ENCODE peak calls at places on chromosomes 13 and 19, in six cellular contexts. C is A549, Q is HepG2, A is GM12878, M is endothelial cell of umbilical vein, W is K562. V is an unnamed sample.

GRCh38 chr19:35088514-35088913 is 27.1 kb upstream of the FXYD3 start:
- DNase-seq in C (peak), Q (no peak), A (no peak), M (no peak), W (no peak), V (peak)

GRCh38 chr13:31444266-31444862 is 244.6 kb downstream of the B3GLCT start:
- DNase-seq in C (no peak), Q (no peak), A (no peak), M (no peak), W (no peak), V (no peak)

GRCh38 chr13:114089751-114090400 is 42.5 kb downstream of the RASA3 start:
- DNase-seq in C (no peak), Q (no peak), A (no peak), M (no peak), W (no peak), V (no peak)

GRCh38 chr19:13441810-13442512 is 64.3 kb downstream of the CACNA1A start:
- DNase-seq in C (no peak), Q (peak), A (no peak), M (peak), W (peak), V (peak)

GRCh38 chr19:2970201-2970838 is 7.0 kb upstream of the TLE6 start:
- DNase-seq in C (no peak), Q (no peak), A (no peak), M (no peak), W (no peak), V (no peak)

GRCh38 chr13:78976696-78977095 is 317.7 kb upstream of the OBI1 start:
- DNase-seq in C (no peak), Q (no peak), A (no peak), M (no peak), W (no peak), V (no peak)

GRCh38 chr13:98405107-98405571 is 171.8 kb downstream of the STK24 start:
- DNase-seq in C (no peak), Q (no peak), A (no peak), M (no peak), W (peak), V (no peak)

GRCh38 chr19:15293751-15294505 is 38.4 kb downstream of the BRD4 start:
- DNase-seq in C (no peak), Q (no peak), A (no peak), M (no peak), W (no peak), V (no peak)

GRCh38 chr19:690203-690602 is 5.0 kb downstream of the PRSS57 start:
- DNase-seq in C (no peak), Q (no peak), A (no peak), M (no peak), W (no peak), V (no peak)

GRCh38 chr13:107847406-107847805 is 367.9 kb downstream of the LIG4 start:
- DNase-seq in C (no peak), Q (no peak), A (no peak), M (no peak), W (no peak), V (no peak)

GRCh38 chr13:47399599-47399998 is 502.7 kb upstream of the HTR2A start:
- DNase-seq in C (no peak), Q (no peak), A (no peak), M (no peak), W (no peak), V (no peak)

GRCh38 chr19:55005684-55006488 is 32.2 kb downstream of the GP6 start:
- DNase-seq in C (peak), Q (peak), A (peak), M (no peak), W (peak), V (peak)

GRCh38 chr13:32121316-32121715 is 89.7 kb downstream of the FRY start:
- DNase-seq in C (no peak), Q (no peak), A (no peak), M (no peak), W (no peak), V (no peak)

GRCh38 chr13:41554626-41555386 is 97.5 kb downstream of the RGCC start:
- DNase-seq in C (no peak), Q (no peak), A (peak), M (no peak), W (no peak), V (no peak)

GRCh38 chr13:28493740-28494536 is 990 bp downstream of the FLT1 start:
- DNase-seq in C (no peak), Q (no peak), A (no peak), M (no peak), W (no peak), V (no peak)

GRCh38 chr19:8569066-8569761 is 8.0 kb downstream of the MYO1F start:
- DNase-seq in C (peak), Q (no peak), A (peak), M (no peak), W (peak), V (peak)

GRCh38 chr19:13060233-13060963 is 42.3 kb downstream of the LYL1 start:
- DNase-seq in C (no peak), Q (peak), A (no peak), M (no peak), W (no peak), V (peak)

GRCh38 chr13:101941095-101941777 is 460.6 kb downstream of the FGF14 start:
- DNase-seq in C (no peak), Q (no peak), A (no peak), M (no peak), W (no peak), V (peak)

GRCh38 chr13:30224732-30225131 is 82.6 kb downstream of the KATNAL1 start:
- DNase-seq in C (peak), Q (no peak), A (no peak), M (peak), W (no peak), V (no peak)

GRCh38 chr19:33054623-33055022 is 10.1 kb downstream of the RHPN2 start:
- DNase-seq in C (no peak), Q (no peak), A (no peak), M (no peak), W (no peak), V (no peak)

GRCh38 chr19:44643605-44644390 is at the start of gene PVR:
- DNase-seq in C (peak), Q (peak), A (no peak), M (peak), W (peak), V (peak)

GRCh38 chr13:27358420-27358819 is 66.0 kb upstream of the GTF3A start:
- DNase-seq in C (no peak), Q (no peak), A (no peak), M (no peak), W (no peak), V (no peak)
- TF ChIP-seq MYC in C (no peak), Q (no peak), A (no peak), M (no peak), W (no peak), V (no peak)

DNA sequence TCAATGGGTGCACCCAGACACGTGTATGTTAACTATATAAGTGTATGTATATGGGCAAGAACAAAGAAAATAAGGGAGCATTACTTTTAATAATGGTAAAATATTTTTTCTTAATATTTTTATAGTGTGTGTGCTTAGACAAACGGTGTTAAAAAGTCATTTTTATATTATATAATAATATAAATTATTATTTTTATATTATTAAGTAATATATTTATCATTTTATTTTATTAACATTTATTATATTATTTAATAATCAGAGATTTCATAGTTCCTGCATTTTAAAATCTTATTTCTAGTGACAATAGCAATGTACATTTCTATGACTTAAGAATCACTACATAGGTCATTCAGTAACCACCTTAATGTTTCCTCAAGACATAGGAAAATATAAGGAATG is 184.4 kb downstream of the SLITRK5 start:
- DNase-seq in C (no peak), Q (no peak), A (no peak), M (no peak), W (no peak), V (no peak)
- H3K4me3 ChIP-seq in C (no peak), Q (no peak), A (no peak), M (no peak), W (no peak), V (no peak)

GRCh38 chr19:18833141-18833476 is 1.4 kb downstream of the UPF1 start:
- DNase-seq in C (no peak), Q (no peak), A (no peak), M (no peak), W (no peak), V (peak)

GRCh38 chr19:18831524-18832330 is at the start of gene UPF1:
- DNase-seq in C (peak), Q (peak), A (no peak), M (peak), W (peak), V (peak)

GRCh38 chr19:18832331-18833140 is 777 bp downstream of the UPF1 start:
- DNase-seq in C (peak), Q (peak), A (no peak), M (peak), W (peak), V (peak)

GRCh38 chr19:18834644-18834984 is 2.9 kb downstream of the UPF1 start:
- DNase-seq in C (no peak), Q (no peak), A (no peak), M (no peak), W (no peak), V (no peak)

DNA sequence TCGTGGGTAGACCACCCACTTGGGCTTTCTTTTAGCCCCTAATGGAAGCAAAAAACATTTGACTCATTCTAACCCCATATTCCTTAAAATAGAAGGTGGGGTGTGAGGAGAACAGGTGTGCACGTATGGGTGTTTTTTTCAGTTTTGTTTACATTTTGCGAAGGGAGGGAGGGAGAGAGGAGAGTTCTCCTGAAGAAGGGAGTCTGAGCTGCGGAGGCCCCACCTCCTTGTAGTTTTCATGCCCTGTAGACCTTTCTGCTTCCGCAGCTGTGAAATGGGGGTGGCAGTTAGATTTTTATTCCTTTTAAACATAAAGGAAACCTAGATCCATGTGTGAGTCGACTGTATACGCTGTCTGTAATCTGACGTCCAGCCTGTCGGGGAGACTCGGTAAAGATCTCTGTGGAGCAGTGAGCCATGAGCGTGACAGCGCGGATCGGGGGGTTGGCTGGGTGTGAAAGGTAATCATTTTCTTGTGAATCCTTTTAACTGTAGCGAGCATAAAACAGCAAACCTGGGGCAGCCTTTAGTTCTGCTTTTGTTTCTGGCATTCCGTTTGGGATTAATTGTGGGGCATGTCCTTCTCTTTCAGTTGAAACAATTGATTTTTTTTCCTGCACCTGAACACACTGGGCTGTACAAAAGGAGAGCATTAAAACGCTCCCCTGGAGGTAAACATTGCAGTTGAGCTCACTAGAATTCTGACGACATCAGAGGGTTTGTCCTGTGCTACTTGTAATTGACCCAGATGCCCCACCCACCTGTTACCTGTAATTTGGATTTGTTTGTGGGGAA is 2.3 kb downstream of the UPF1 start:
- DNase-seq in C (no peak), Q (peak), A (no peak), M (peak), W (peak), V (no peak)
- TF ChIP-seq MYC in C (no peak), Q (no peak), A (no peak), M (no peak), W (no peak), V (no peak)

GRCh38 chr13:45714170-45714569 is 12.1 kb downstream of the CBY2 start:
- DNase-seq in C (no peak), Q (no peak), A (no peak), M (no peak), W (no peak), V (no peak)

GRCh38 chr13:45715351-45715750 is 13.2 kb downstream of the CBY2 start:
- DNase-seq in C (no peak), Q (no peak), A (no peak), M (no peak), W (no peak), V (peak)

GRCh38 chr13:45713106-45713690 is 11.1 kb downstream of the CBY2 start:
- DNase-seq in C (no peak), Q (no peak), A (no peak), M (no peak), W (no peak), V (no peak)

GRCh38 chr13:45711952-45712351 is 9.8 kb downstream of the CBY2 start:
- DNase-seq in C (no peak), Q (no peak), A (no peak), M (no peak), W (no peak), V (no peak)

DNA sequence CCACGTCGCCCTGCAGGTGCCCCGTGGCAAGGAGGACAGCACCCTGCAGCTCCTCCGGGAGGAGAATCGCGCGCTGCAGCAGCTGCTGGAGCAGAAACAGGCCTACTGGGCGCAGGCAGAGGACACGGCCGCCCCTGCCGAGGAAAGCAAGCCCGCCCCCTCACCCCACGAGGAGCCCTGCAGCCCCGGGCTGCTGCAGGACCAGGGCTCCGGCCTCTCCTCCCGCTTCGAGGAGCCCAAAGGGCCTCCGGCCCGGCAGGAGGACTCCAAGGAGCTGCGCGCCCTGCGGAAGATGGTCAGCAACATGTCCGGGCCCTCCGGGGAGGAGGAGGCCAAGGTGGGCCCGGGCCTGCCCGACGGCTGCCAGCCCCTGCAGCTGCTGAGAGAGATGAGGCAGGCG is 11.6 kb downstream of the CBY2 start:
- DNase-seq in C (no peak), Q (no peak), A (no peak), M (no peak), W (no peak), V (no peak)
- H3K4me3 ChIP-seq in C (no peak), Q (no peak), A (no peak), M (no peak), W (no peak), V (no peak)

GRCh38 chr13:110944121-110944967 is 29.5 kb upstream of the ANKRD10 start:
- DNase-seq in C (peak), Q (peak), A (no peak), M (peak), W (peak), V (peak)
- TF ChIP-seq MYC in C (no peak), Q (no peak), A (no peak), M (no peak), W (peak), V (peak)

GRCh38 chr13:46182491-46182877 is 507 bp upstream of the LCP1 start:
- DNase-seq in C (no peak), Q (no peak), A (no peak), M (no peak), W (no peak), V (no peak)
- H3K4me3 ChIP-seq in C (no peak), Q (no peak), A (peak), M (no peak), W (peak), V (peak)

GRCh38 chr19:48680436-48681126 is 7.8 kb upstream of the NTN5 start:
- DNase-seq in C (no peak), Q (no peak), A (no peak), M (no peak), W (no peak), V (peak)

GRCh38 chr19:48683349-48683748 is 10.5 kb upstream of the NTN5 start:
- DNase-seq in C (no peak), Q (no peak), A (no peak), M (peak), W (no peak), V (no peak)

GRCh38 chr19:48676887-48677286 is 4.1 kb upstream of the NTN5 start:
- DNase-seq in C (no peak), Q (no peak), A (no peak), M (no peak), W (no peak), V (no peak)

GRCh38 chr19:48678201-48678600 is 5.4 kb upstream of the NTN5 start:
- DNase-seq in C (no peak), Q (no peak), A (no peak), M (no peak), W (peak), V (no peak)

DNA sequence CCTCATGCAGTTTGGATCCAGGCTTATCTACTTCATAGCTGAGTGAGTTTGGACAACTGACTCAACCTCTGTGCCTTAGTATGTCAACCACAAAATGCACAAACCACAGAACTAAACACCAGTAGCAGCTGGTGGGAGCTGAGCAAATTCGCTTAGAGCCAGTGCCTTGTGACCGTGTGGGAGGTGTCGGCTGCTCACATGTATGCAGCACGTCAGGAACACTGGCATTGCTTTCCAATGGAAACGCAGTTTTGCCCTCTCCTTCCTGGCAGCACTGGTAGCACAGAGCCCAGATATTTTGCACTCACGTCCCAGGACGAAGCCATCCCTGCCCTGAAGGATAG is 8.3 kb upstream of the NTN5 start:
- DNase-seq in C (no peak), Q (no peak), A (no peak), M (no peak), W (peak), V (peak)
- TF ChIP-seq MYC in C (no peak), Q (no peak), A (no peak), M (no peak), W (no peak), V (peak)

V was measured in NB4.